ENCODE peak calls at places on chromosomes 13 and 19, in four cellular contexts. L, P, Z and N are unnamed samples.

GRCh38 chr13:113630296-113630695 is 27.7 kb downstream of the ATP4B start:
- DNase-seq in L (no peak), Z (no peak), P (no peak), N (no peak)

GRCh38 chr13:75021151-75021550 is 460.8 kb downstream of the TBC1D4 start:
- DNase-seq in Z (no peak), P (no peak), L (no peak), N (no peak)

GRCh38 chr19:13906525-13906904 is 514 bp downstream of the CC2D1A start:
- DNase-seq in Z (peak; percentile 35), P (no peak), L (peak; percentile 43), N (peak; percentile 81)

GRCh38 chr19:11248852-11249251 is 9.4 kb downstream of the ANGPTL8 start:
- DNase-seq in L (no peak), Z (no peak), P (no peak), N (no peak)

GRCh38 chr13:19181621-19182485 is at the start of gene TUBA3C:
- DNase-seq in P (no peak), Z (no peak), L (no peak), N (no peak)

GRCh38 chr13:46146898-46147297 is 35.1 kb downstream of the LCP1 start:
- DNase-seq in L (peak; percentile 67), Z (peak; percentile 29), P (no peak), N (no peak)

GRCh38 chr13:98939552-98940306 is 38.1 kb downstream of the DOCK9 start:
- DNase-seq in L (no peak), Z (no peak), P (no peak), N (no peak)

GRCh38 chr13:75762066-75762937 is 126.2 kb downstream of the LMO7 start:
- DNase-seq in L (no peak), Z (peak; percentile 96), P (peak; percentile 63), N (no peak)

GRCh38 chr19:3576696-3577443 is 4.1 kb downstream of the HMG20B start:
- DNase-seq in Z (no peak), P (peak; percentile 43), L (peak; percentile 88), N (no peak)

GRCh38 chr13:110055089-110055488 is 251.9 kb downstream of the COL4A1 start:
- DNase-seq in L (no peak), Z (peak; percentile 81), P (peak; percentile 18), N (no peak)

GRCh38 chr13:57311009-57311586 is 144.1 kb downstream of the PRR20E start:
- DNase-seq in Z (no peak), P (no peak), L (peak; percentile 41), N (no peak)

GRCh38 chr19:48779636-48780035 is 24.3 kb downstream of the FGF21 start:
- DNase-seq in P (no peak), Z (no peak), L (no peak), N (no peak)

GRCh38 chr13:36526897-36527296 is 94.6 kb downstream of the CCNA1 start:
- DNase-seq in Z (peak; percentile 47), L (peak; percentile 21), P (no peak), N (peak; percentile 71)

GRCh38 chr13:51785592-51786424 is 18.2 kb downstream of the DHRS12 start:
- DNase-seq in P (peak; percentile 44), Z (no peak), L (no peak), N (no peak)

GRCh38 chr13:84430015-84430414 is 547.7 kb upstream of the SLITRK1 start:
- DNase-seq in P (peak; percentile 40), L (no peak), Z (peak; percentile 5), N (no peak)

GRCh38 chr13:79097201-79097600 is 308.9 kb downstream of the RBM26 start:
- DNase-seq in Z (no peak), L (no peak), P (no peak), N (no peak)

GRCh38 chr19:31356587-31357314 is 7.5 kb upstream of the TSHZ3 start:
- DNase-seq in Z (no peak), P (no peak), L (peak; percentile 80), N (peak; percentile 76)

GRCh38 chr13:51519839-51520238 is 64.4 kb upstream of the WDFY2 start:
- DNase-seq in P (peak; percentile 61), Z (peak; percentile 51), L (no peak), N (no peak)

GRCh38 chr13:30196025-30196424 is 111.3 kb downstream of the KATNAL1 start:
- DNase-seq in L (peak; percentile 68), P (peak; percentile 41), Z (no peak), N (no peak)

GRCh38 chr13:100306444-100306999 is 217.6 kb downstream of the PCCA start:
- DNase-seq in P (no peak), L (peak; percentile 21), Z (no peak), N (no peak)

GRCh38 chr19:13505761-13506549 is at the start of gene CACNA1A:
- DNase-seq in Z (no peak), L (peak; percentile 73), P (peak; percentile 19), N (no peak)

GRCh38 chr13:41812851-41813250 is 148.1 kb downstream of the VWA8 start:
- DNase-seq in L (no peak), P (no peak), Z (no peak), N (no peak)

GRCh38 chr19:383040-383439 is 25.9 kb downstream of the C2CD4C start:
- DNase-seq in L (no peak), P (no peak), Z (no peak), N (peak; percentile 46)

GRCh38 chr19:45863840-45864628 is at the start of gene FOXA3:
- DNase-seq in P (peak; percentile 17), L (peak; percentile 84), Z (no peak), N (peak; percentile 85)

GRCh38 chr13:28586585-28587540 is 72.1 kb upstream of the POMP start:
- DNase-seq in L (peak; percentile 31), Z (no peak), P (no peak), N (no peak)

GRCh38 chr19:34391813-34392212 is 12.4 kb upstream of the PDCD2L start:
- DNase-seq in L (no peak), P (no peak), Z (no peak), N (no peak)

GRCh38 chr19:34386645-34387445 is 17.4 kb upstream of the PDCD2L start:
- DNase-seq in L (no peak), P (no peak), Z (no peak), N (no peak)

GRCh38 chr19:34383599-34383998 is 18.6 kb downstream of the GPI start:
- DNase-seq in P (no peak), Z (no peak), L (no peak), N (no peak)

GRCh38 chr19:34382471-34382870 is 17.5 kb downstream of the GPI start:
- DNase-seq in L (no peak), P (no peak), Z (no peak), N (no peak)

DNA sequence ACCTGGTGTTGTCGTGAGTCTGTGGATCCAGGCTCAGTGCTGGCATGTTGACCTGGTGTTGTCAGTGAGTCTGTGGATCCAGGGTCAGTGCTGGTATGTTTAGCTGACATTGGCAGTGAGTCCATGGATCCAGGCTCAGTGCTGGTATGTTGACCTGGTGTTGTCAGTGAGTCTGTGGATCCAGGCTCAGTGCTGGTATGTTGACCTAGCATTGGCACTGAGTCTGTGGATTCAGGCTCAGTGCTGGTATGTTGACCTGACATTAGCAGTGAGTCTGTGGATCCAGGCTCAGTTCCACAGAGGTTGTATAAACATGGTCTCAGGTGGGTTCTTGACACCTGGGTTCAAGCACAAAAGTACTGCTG is 16.8 kb upstream of the PDCD2L start:
- DNase-seq in P (no peak), L (no peak), Z (no peak), N (no peak)
- TF ChIP-seq CTCF in P (no peak), L (no peak), Z (no peak), N (no peak)

GRCh38 chr19:18833141-18833476 is 1.4 kb downstream of the UPF1 start:
- DNase-seq in P (no peak), Z (no peak), L (no peak), N (no peak)
- H3K4me1 ChIP-seq in P (peaks cover 18% of the 10 kb centered on the region), Z (peaks cover 9% of the 10 kb centered on the region), L (peaks cover 23% of the 10 kb centered on the region), N (peaks cover 45% of the 10 kb centered on the region)

GRCh38 chr19:53311897-53312296 is 21.7 kb upstream of the ZNF845 start:
- DNase-seq in P (no peak), L (no peak), Z (no peak), N (no peak)

GRCh38 chr19:53308339-53308811 is 25.2 kb upstream of the ZNF845 start:
- DNase-seq in L (peak; percentile 96), Z (no peak), P (no peak), N (peak; percentile 70)

DNA sequence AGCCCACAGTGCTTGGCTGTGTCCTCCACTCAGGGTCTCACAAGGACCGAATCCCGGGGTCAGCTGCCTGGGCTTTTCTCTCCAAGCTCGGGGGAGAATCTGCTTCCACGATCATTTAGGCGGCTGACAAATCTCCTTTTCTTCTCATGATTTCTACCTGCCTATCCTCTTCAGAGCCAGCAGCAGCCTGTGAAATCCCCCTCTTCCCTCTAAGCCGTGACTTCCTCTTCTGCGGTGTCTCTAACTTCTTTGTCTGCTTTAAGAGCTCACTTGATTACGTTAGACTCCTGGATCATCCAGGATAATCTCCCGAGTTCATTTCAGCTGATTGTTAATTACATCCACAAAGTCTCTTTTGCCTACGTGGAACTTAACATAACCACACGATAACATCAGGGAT is 22.5 kb upstream of the ZNF845 start:
- DNase-seq in P (no peak), Z (no peak), L (no peak), N (no peak)
- H3K27me3 ChIP-seq in P (no peaks in the 10 kb centered on the region), Z (no peaks in the 10 kb centered on the region), L (peaks cover 26% of the 10 kb centered on the region), N (peaks cover 38% of the 10 kb centered on the region)

GRCh38 chr19:54138777-54139256 is 1.3 kb downstream of the CNOT3 start:
- DNase-seq in P (no peak), Z (no peak), L (no peak), N (no peak)

GRCh38 chr19:54136864-54137113 is 773 bp upstream of the CNOT3 start:
- DNase-seq in L (no peak), P (no peak), Z (no peak), N (no peak)

GRCh38 chr19:54136086-54136863 is 1.3 kb upstream of the CNOT3 start:
- DNase-seq in P (peak; percentile 16), Z (no peak), L (peak; percentile 61), N (no peak)

GRCh38 chr19:54137114-54137912 is at the start of gene CNOT3:
- DNase-seq in L (peak; percentile 100), Z (peak; percentile 100), P (peak; percentile 100), N (peak; percentile 100)

DNA sequence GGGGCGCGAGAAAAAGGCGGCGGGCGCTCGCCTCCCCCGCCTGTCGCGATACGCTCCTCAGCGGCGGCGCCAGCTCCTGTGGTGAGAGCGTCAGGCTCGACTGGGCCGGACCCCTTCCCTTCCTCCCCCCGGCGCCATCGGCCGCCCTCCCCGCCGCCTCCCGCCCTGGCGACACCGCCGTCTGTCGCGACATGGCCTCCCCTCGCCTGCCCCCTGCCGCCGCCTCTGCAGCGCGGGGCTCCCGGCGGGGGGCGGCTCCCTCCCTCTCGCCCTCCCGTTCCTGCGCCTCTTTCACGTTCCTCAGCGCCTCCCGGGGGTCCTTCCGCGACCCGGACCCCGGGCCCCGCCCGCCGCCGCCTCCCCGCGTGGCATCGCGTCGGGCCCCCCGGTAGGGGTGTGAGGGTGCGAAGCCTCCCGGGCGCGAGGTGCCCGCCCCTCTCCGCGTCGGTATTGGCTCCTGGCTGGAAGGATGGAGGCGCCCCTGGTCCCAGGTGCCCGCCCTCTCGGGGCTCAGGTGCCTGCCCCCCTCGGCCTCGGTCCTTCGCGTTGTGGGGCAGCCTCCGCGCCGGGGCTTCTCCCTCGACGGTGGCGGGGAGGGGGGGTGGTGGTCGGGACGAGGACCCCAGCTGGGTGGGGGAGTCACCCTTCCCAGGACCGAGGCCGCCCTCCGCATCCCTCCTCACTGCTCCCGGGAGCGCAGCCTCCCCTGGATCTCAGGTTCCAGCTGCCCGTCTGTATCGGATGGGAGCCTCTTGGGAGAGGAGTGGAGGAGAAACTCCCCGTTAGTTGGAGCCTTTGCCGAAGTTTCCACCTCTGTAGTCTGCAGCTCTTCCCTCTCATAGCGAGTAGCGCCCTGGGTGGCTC is 583 bp downstream of the CNOT3 start:
- DNase-seq in P (no peak), Z (no peak), L (peak; percentile 47), N (peak; percentile 74)
- TF ChIP-seq CTCF in P (peak; percentile 13), Z (peak; percentile 35), L (peak; percentile 17), N (no peak)